ENCODE peak calls at places on chromosomes 2 and 18, in four cellular contexts. X is gastrocnemius medialis, I is PC-3, L is mesendoderm. Y is an unnamed sample.

GRCh38 chr18:80077873-80078272 is 31.2 kb upstream of the ADNP2 start:
- DNase-seq in X (no peak), I (no peak), L (no peak), Y (no peak)

GRCh38 chr18:9433616-9434239 is 41.6 kb upstream of the RALBP1 start:
- DNase-seq in X (no peak), I (no peak), L (no peak), Y (no peak)

GRCh38 chr2:128321421-128321775 is 2.7 kb upstream of the HS6ST1 start:
- DNase-seq in X (no peak), I (no peak), L (no peak), Y (peak; percentile 20)

GRCh38 chr2:103788346-103788745 is 1026.5 kb downstream of the TMEM182 start:
- DNase-seq in X (no peak), I (no peak), L (no peak), Y (no peak)

GRCh38 chr2:58973831-58974281 is 732.7 kb upstream of the FANCL start:
- DNase-seq in X (no peak), I (no peak), L (peak; percentile 72), Y (no peak)

GRCh38 chr2:22784586-22784985 is 600.4 kb upstream of the KLHL29 start:
- DNase-seq in X (no peak), I (no peak), L (no peak), Y (no peak)

GRCh38 chr2:207239754-207240494 is 74.2 kb upstream of the KLF7 start:
- DNase-seq in X (no peak), I (peak; percentile 40), L (no peak), Y (no peak)

GRCh38 chr2:196566969-196567666 is 72.4 kb upstream of the CCDC150 start:
- DNase-seq in X (no peak), I (no peak), L (no peak), Y (no peak)

GRCh38 chr2:48715042-48715899 is 40.3 kb downstream of the LHCGR start:
- DNase-seq in X (no peak), I (no peak), L (no peak), Y (peak; percentile 18)

GRCh38 chr18:63317982-63318881 is 1.3 kb downstream of the BCL2 start:
- DNase-seq in X (peak; percentile 52), I (no peak), L (peak; percentile 86), Y (peak; percentile 53)

GRCh38 chr2:215931256-215931903 is 82.0 kb downstream of the MREG start:
- DNase-seq in X (peak; percentile 20), I (peak; percentile 93), L (peak; percentile 85), Y (no peak)

GRCh38 chr2:202002381-202002780 is 31.3 kb upstream of the FZD7 start:
- DNase-seq in X (no peak), I (no peak), L (no peak), Y (no peak)
- H3K4me3 ChIP-seq in X (no peak overlapping the region), I (no peak overlapping the region), L (no peak overlapping the region), Y (no peak overlapping the region)

GRCh38 chr2:25304339-25304728 is 37.4 kb downstream of the DNMT3A start:
- DNase-seq in X (no peak), I (no peak), L (peak; percentile 33), Y (no peak)

GRCh38 chr2:25301453-25302352 is 40.0 kb downstream of the DNMT3A start:
- DNase-seq in X (no peak), I (peak; percentile 86), L (no peak), Y (no peak)

GRCh38 chr2:25302758-25303436 is 38.8 kb downstream of the DNMT3A start:
- DNase-seq in X (no peak), I (no peak), L (no peak), Y (no peak)

GRCh38 chr2:25305197-25305596 is 36.5 kb downstream of the DNMT3A start:
- DNase-seq in X (no peak), I (no peak), L (no peak), Y (no peak)

DNA sequence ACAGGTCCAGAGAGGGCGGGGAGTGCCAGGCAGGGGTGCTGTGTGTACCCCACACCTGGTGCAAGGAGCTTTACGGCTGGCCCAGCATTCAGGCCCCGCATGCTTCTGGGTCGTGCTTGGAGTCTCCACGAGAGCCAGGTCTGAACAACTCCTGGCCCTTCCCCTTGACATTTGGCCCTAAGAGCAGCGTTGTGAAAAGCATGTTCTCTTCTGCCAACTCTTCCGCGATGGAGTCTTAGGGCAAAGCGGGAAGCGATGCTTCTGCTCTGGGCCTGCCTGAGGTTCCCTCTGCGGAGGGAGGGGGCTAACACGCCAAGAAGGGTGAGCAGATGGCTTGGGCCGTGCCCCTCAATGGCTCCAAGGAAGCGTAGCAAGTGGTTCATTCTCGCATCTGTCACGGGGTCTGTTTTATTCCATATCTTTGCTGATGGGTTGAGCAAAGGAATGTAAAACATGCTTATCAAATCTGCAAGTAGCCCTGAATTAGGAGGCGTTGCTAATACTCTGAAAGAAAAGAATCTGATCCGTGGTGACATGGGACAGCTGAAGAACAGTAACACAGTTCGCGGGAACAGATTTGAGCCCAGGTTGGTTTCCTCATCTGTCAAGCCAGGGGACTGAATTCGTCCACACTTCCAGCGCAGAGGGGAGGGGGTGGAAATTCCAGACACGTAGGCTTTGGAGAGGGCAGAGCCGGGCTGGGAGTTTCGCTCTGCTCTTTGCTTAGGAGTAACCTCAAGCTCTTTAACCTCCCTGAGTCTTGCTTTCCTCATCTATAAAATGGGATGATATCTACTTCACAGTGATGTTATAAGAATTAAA is 38.0 kb downstream of the DNMT3A start:
- DNase-seq in X (no peak), I (no peak), L (peak; percentile 26), Y (no peak)
- H3K36me3 ChIP-seq in X (peaks cover 7% of the 10 kb centered on the region), I (no peaks in the 10 kb centered on the region), L (no peaks in the 10 kb centered on the region), Y (no peaks in the 10 kb centered on the region)

DNA sequence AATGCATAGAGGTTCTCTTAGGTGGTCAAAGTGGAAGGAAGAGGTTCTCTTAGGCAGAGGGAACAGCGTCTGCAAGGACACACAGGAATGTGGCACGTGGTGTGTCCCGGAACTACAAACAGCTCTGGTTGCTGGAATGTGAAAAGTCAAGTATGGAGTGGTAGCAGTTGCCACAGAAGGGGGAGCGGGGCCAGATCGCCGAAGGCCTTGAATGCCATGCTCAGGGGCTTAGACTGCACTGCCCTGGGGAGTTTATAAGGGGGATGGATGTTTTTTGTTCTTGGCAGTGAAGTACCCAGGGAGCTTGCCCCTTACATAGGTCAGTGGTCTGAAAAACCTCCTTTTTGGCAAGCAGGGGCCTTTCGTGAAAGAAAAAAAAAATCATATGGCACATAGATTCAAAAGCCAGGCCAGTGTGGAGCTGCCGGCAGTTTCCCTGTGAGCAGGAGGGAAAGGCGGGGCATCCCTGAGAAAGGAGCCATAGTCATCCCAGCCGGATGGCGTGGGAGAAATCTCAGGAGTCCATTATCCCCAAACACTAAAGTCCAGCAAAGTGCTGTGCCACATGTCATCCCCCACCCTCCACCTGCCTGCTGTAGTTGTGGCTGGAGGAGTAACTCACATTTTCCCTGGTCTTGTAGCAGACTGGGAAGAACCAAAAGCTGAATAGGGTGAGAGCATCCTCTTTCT is 45.4 kb downstream of the GORASP2 start:
- DNase-seq in X (no peak), I (peak; percentile 13), L (peak; percentile 92), Y (no peak)
- H3K4me1 ChIP-seq in X (peaks cover 4% of the 10 kb centered on the region), I (peaks cover 12% of the 10 kb centered on the region), L (no peaks in the 10 kb centered on the region), Y (no peaks in the 10 kb centered on the region)

GRCh38 chr2:203748331-203749126 is 42.1 kb downstream of the CD28 start:
- DNase-seq in X (no peak), I (no peak), L (no peak), Y (no peak)
- H3K4me3 ChIP-seq in X (no peak overlapping the region), I (no peak overlapping the region), L (no peak overlapping the region), Y (no peak overlapping the region)

DNA sequence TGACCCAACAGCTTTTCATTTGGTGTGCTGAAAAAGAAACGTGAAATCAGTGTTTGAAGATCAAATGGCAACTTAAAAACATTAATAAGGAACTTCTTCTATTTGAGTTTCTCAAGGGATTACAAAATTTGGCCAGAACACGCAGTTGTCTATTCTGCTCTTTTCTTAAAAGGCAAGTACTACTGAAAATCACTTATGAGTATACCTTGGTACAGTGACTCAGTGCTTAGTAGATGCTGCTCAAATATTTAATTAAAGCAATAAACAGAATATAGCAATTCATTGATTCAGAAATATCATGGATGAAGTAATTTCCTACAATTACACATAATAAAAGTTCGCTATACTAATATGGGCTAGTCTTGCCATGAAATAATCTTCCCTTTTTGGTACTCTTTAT is 38.2 kb upstream of the MCM6 start:
- DNase-seq in X (no peak), I (peak; percentile 65), L (no peak), Y (no peak)
- H3K36me3 ChIP-seq in X (peaks cover 34% of the 10 kb centered on the region), I (peaks cover 21% of the 10 kb centered on the region), L (no peaks in the 10 kb centered on the region), Y (no peaks in the 10 kb centered on the region)

DNA sequence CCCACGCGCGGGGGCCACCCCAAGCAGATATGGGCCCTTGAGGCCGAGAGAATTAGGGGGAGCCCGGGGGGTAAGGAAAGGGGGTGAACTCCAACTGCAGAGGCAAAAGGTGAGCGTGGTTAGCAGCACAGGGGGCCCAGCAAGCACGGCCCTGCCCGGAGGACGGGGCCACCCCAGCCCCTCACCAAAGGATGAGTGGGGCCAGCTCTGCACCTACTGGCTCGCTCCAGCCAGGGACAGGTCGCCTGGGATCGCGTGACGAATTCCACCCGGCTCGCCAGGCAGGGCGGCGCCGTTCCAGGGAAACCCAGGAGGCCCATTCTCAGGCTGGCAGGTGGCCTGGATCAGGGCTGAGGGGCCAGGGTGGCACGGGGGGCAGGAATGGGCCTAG is 38.6 kb downstream of the BIN1 start:
- DNase-seq in X (no peak), I (no peak), L (no peak), Y (peak; percentile 83)
- H3K4me1 ChIP-seq in X (peaks cover 87% of the 10 kb centered on the region), I (peaks cover 18% of the 10 kb centered on the region), L (peaks cover 5% of the 10 kb centered on the region), Y (peaks cover 94% of the 10 kb centered on the region)

GRCh38 chr2:47056374-47056773 is 98.7 kb downstream of the STPG4 start:
- DNase-seq in X (no peak), I (no peak), L (no peak), Y (no peak)
- H3K4me3 ChIP-seq in X (no peak overlapping the region), I (no peak overlapping the region), L (no peak overlapping the region), Y (no peak overlapping the region)

DNA sequence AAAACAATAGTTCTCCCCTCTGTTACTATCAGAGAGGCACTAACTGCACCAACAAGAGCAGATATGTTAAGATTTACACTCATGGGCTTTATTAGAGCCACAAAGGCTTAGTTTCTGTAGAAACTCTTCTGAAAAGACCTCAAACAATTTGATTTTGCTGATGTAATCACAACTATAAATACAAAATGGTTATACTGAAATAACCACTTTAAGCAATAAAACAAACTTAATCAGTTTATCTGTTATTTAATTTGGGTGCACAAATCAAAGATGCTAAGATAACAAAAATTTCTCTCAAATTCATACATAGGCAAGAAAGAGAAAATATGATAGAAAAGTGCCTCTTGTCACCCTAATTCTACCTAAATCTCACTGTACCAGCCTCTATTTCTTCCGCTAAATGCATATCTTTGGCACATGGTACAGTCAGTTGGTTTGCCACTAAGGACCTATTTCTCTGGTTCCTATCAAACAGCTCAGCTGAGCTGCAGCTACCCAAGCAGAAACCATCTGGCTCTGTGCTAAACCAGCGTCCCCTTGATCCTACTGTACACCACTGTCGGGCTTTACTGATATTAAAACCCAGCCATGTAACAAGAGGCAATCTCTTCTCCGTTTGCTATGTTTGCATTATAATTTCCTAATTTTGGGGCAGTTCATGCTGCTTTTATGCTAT is 60.1 kb downstream of the CWC22 start:
- DNase-seq in X (no peak), I (no peak), L (no peak), Y (no peak)
- H3K36me3 ChIP-seq in X (peaks cover 69% of the 10 kb centered on the region), I (peaks cover 36% of the 10 kb centered on the region), L (peaks cover 3% of the 10 kb centered on the region), Y (peaks cover 3% of the 10 kb centered on the region)

GRCh38 chr2:71069376-71069775 is 928 bp downstream of the NAGK start:
- DNase-seq in X (no peak), I (no peak), L (no peak), Y (no peak)

GRCh38 chr2:71073475-71073874 is 5.0 kb downstream of the NAGK start:
- DNase-seq in X (no peak), I (no peak), L (no peak), Y (no peak)

GRCh38 chr2:71072492-71072891 is 4.0 kb downstream of the NAGK start:
- DNase-seq in X (no peak), I (no peak), L (no peak), Y (no peak)

GRCh38 chr2:71070294-71071025 is 2.0 kb downstream of the NAGK start:
- DNase-seq in X (no peak), I (peak; percentile 51), L (peak; percentile 82), Y (no peak)

GRCh38 chr2:71071681-71072398 is 3.4 kb downstream of the NAGK start:
- DNase-seq in X (peak; percentile 7), I (peak; percentile 91), L (no peak), Y (no peak)
- H3K4me1 ChIP-seq in X (peaks cover 25% of the 10 kb centered on the region), I (peaks cover 41% of the 10 kb centered on the region), L (no peaks in the 10 kb centered on the region), Y (peaks cover 21% of the 10 kb centered on the region)